ENCODE peak calls at places on chromosomes 7 and 10, in ten cellular contexts. C is activated T-cell treated with anti-CD3 and anti-CD28 coated beads for 4 hours; T is WTC11; W is stimulated activated CD4-positive, alpha-beta T cell treated with anti-CD3 and anti-CD28 coated beads, Interleukin-12 subunit alpha, Interleukin-12 subunit beta, amount 100 ng/mL, for 48 hours; E is activated naive CD4-positive, alpha-beta T cell; Y is AG09309; U is GM13976; J is HEK293T; G is fibroblast of the conjunctiva; D is naive thymus-derived CD4-positive, alpha-beta T cell. L is an unnamed sample.

GRCh38 chr7:54546081-54546985 is 4.2 kb downstream of the VSTM2A start:
- DNase-seq in G (no peak), U (peak), D (no peak), W (no peak), C (no peak), J (peak), T (peak), E (no peak), Y (no peak), L (no peak)

GRCh38 chr10:16854623-16855022 is 37.4 kb upstream of the RSU1 start:
- DNase-seq in U (no peak), C (no peak), W (no peak), T (no peak), J (no peak), D (no peak), E (no peak), Y (no peak), G (no peak), L (no peak)

GRCh38 chr10:79943871-79944270 is 5.0 kb downstream of the SFTPD start:
- DNase-seq in J (no peak), U (no peak), E (no peak), C (no peak), G (no peak), Y (no peak), D (no peak), W (no peak), T (no peak), L (no peak)

GRCh38 chr10:16945566-16945965 is 128.3 kb upstream of the RSU1 start:
- DNase-seq in T (no peak), E (no peak), U (no peak), W (no peak), C (no peak), Y (no peak), J (no peak), D (no peak), G (no peak), L (no peak)

GRCh38 chr10:127899766-127900382 is 7.0 kb upstream of the PTPRE start:
- DNase-seq in G (no peak), D (no peak), T (no peak), Y (no peak), U (no peak), W (no peak), C (no peak), J (no peak), E (no peak), L (no peak)

GRCh38 chr10:33385016-33385415 is 50.5 kb upstream of the NRP1 start:
- DNase-seq in E (no peak), G (no peak), J (no peak), T (no peak), D (no peak), W (no peak), Y (no peak), U (no peak), C (no peak), L (no peak)

GRCh38 chr7:12630615-12630884 is 56.9 kb upstream of the ARL4A start:
- DNase-seq in U (no peak), T (no peak), G (no peak), Y (no peak), E (no peak), C (no peak), J (no peak), W (no peak), D (no peak), L (no peak)

GRCh38 chr10:58014436-58014835 is 253.3 kb downstream of the IPMK start:
- DNase-seq in W (no peak), U (no peak), J (no peak), T (no peak), D (no peak), G (no peak), E (no peak), Y (no peak), C (no peak), L (no peak)

GRCh38 chr10:102758226-102758932 is 14.6 kb downstream of the WBP1L start:
- DNase-seq in C (no peak), Y (no peak), W (no peak), T (no peak), D (no peak), J (no peak), E (no peak), G (no peak), U (no peak), L (no peak)

GRCh38 chr7:1452205-1452604 is 7.1 kb downstream of the MICALL2 start:
- DNase-seq in J (no peak), G (no peak), E (no peak), D (no peak), T (no peak), W (no peak), U (no peak), Y (no peak), C (no peak), L (no peak)

GRCh38 chr10:133358162-133358919 is 522 bp upstream of the FUOM start:
- DNase-seq in U (no peak), W (no peak), T (no peak), Y (no peak), J (no peak), E (no peak), C (no peak), D (no peak), G (no peak), L (no peak)

L was measured in astrocyte of the spinal cord.